ENCODE peak calls at places on chromosomes 5 and 9, in eight cellular contexts. L is Peyer's patch; W is colonic mucosa; Y is lower lobe of right lung; G is left ventricle myocardium inferior; R is GM23338; V is prostate gland; U is CD4-positive, alpha-beta T cell. O is an unnamed sample.

GRCh38 chr5:32539981-32540380 is 45.4 kb upstream of the SUB1 start:
- DNase-seq in L (no peak), W (no peak), Y (no peak), G (no peak), R (no peak), V (no peak), U (no peak), O (no peak)

GRCh38 chr9:108113579-108113978 is 624.0 kb upstream of the KLF4 start:
- DNase-seq in L (no peak), W (no peak), Y (no peak), G (no peak), R (no peak), V (no peak), U (no peak), O (no peak)

GRCh38 chr5:33319841-33320240 is 120.9 kb upstream of the TARS1 start:
- DNase-seq in L (no peak), W (no peak), Y (no peak), G (no peak), R (no peak), V (no peak), U (no peak), O (no peak)

GRCh38 chr5:17216974-17217325 is 481 bp upstream of the BASP1 start:
- DNase-seq in L (peak; percentile 44), W (no peak), Y (peak; percentile 56), G (no peak), R (peak; percentile 74), V (peak; percentile 36), U (no peak), O (peak; percentile 31)

GRCh38 chr5:15695171-15695676 is 195.2 kb downstream of the FBXL7 start:
- DNase-seq in L (no peak), W (no peak), Y (no peak), G (no peak), R (no peak), V (no peak), U (no peak), O (no peak)

GRCh38 chr5:118921946-118922345 is 66.4 kb downstream of the DTWD2 start:
- DNase-seq in L (no peak), W (no peak), Y (no peak), G (no peak), R (no peak), V (no peak), U (no peak), O (no peak)

GRCh38 chr5:55469838-55470237 is 64.9 kb downstream of the PLPP1 start:
- DNase-seq in L (no peak), W (no peak), Y (no peak), G (no peak), R (no peak), V (no peak), U (no peak), O (no peak)

GRCh38 chr5:24703934-24704333 is 59.2 kb upstream of the CDH10 start:
- DNase-seq in L (no peak), W (no peak), Y (no peak), G (no peak), R (no peak), V (no peak), U (no peak), O (no peak)

GRCh38 chr5:100761192-100761591 is 141.9 kb downstream of the ST8SIA4 start:
- DNase-seq in L (no peak), W (no peak), Y (no peak), G (no peak), R (no peak), V (no peak), U (no peak), O (no peak)

DNA sequence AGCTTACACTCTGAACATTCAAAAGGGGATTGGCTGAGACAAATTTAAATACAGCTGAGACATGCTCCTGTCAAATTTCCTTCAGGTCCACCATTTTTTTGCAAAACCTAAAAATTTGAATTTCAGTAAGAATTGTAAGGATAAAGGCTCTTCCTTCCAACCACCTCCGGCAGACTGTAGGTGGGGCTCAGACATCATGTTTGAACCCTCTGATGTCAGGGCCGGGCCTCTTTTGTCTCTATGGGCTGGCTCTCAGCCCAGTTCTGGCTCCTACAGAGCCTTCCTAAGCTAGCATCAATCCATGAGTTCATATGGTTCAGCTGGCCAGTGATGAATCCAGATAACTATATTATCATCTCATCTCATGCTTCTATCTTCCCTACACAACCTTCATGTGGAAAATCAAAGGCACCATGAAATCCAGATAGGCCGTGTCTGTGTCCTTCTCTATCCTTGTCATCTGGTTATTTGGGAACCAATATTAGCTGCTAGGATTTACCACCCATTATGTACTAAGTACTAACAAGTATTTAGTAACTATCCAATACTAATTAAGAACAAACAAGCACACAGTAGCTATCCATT is 44.2 kb downstream of the NIPSNAP3B start:
- DNase-seq in L (no peak), W (no peak), Y (no peak), G (no peak), R (peak; percentile 71), V (no peak), U (no peak), O (peak; percentile 25)
- H3K27ac ChIP-seq in L (no peak overlapping the region), W (no peak overlapping the region), Y (no peak overlapping the region), G (no peak overlapping the region), R (no peak overlapping the region), V (no peak overlapping the region), U (no peak overlapping the region), O (no peak overlapping the region)

GRCh38 chr9:10855847-10856246 is 243.0 kb upstream of the PTPRD start:
- DNase-seq in L (no peak), W (no peak), Y (no peak), G (no peak), R (peak; percentile 76), V (no peak), U (no peak), O (peak; percentile 9)
- TF ChIP-seq CTCF in L (no peak), W (no peak), Y (no peak), G (no peak), R (peak; percentile 85), V (peak; percentile 8), U (no peak), O (peak; percentile 17)

GRCh38 chr5:96903300-96903699 is 27.0 kb downstream of the ERAP2 start:
- DNase-seq in L (no peak), W (no peak), Y (no peak), G (no peak), R (no peak), V (no peak), U (no peak), O (no peak)
- H3K27ac ChIP-seq in L (no peak overlapping the region), W (no peak overlapping the region), Y (no peak overlapping the region), G (no peak overlapping the region), R (no peak overlapping the region), V (no peak overlapping the region), U (no peak overlapping the region), O (no peak overlapping the region)

DNA sequence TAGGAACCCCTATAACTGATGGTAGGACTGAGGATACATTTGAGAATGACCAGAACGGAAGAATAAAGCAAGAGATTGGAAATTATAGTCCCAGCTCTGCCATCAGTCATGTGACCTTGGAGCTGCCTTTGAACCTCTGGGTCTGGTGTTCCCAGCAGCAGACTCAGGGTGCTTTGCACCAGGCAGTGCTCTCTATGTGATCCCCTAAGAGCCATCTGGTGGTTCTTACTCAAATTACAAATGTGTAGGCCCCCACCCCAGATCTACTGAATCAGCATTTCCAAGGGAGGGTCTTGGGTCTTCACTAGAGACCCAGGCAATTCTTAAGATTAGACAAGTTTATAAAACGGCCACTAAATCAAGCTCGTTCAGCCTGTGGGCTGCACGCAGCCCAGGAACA is 40.2 kb upstream of the PRDM12 start:
- DNase-seq in L (no peak), W (no peak), Y (no peak), G (no peak), R (no peak), V (no peak), U (no peak), O (no peak)
- TF ChIP-seq CTCF in L (no peak), W (no peak), Y (no peak), G (no peak), R (no peak), V (no peak), U (no peak), O (no peak)

GRCh38 chr9:137021979-137022619 is 5.9 kb downstream of the ABCA2 start:
- DNase-seq in L (peak; percentile 38), W (peak; percentile 98), Y (peak; percentile 73), G (no peak), R (peak; percentile 98), V (no peak), U (peak; percentile 57), O (peak; percentile 95)

GRCh38 chr9:137022620-137023008 is 5.4 kb downstream of the ABCA2 start:
- DNase-seq in L (no peak), W (no peak), Y (no peak), G (no peak), R (no peak), V (no peak), U (no peak), O (no peak)

GRCh38 chr9:137023583-137023991 is 4.5 kb downstream of the ABCA2 start:
- DNase-seq in L (no peak), W (no peak), Y (no peak), G (no peak), R (no peak), V (no peak), U (no peak), O (no peak)

GRCh38 chr9:137021574-137021978 is 6.5 kb downstream of the ABCA2 start:
- DNase-seq in L (no peak), W (peak; percentile 57), Y (no peak), G (no peak), R (no peak), V (no peak), U (no peak), O (no peak)

DNA sequence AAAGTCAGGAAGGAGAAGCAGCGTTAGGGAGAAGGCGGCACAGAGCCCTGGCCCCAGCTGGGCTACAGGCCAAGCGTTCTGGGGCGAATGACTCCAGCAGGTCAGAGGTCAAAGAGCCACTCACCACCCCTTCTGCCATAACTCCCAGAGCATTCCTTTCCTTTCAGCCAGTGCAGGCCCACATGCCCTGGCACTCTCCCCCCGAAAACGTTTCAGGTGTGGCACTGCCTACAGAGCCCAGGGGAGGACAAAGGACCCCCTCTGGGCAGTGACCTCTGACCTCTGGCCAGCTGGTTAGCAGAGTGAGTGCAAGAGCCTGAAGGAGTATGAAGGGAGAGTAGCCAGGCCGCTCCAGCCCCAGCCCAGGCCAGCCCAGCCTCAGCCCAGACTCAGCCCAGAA is 4.9 kb downstream of the ABCA2 start:
- DNase-seq in L (no peak), W (no peak), Y (no peak), G (no peak), R (no peak), V (no peak), U (no peak), O (no peak)
- H3K27ac ChIP-seq in L (no peak overlapping the region), W (no peak overlapping the region), Y (no peak overlapping the region), G (no peak overlapping the region), R (no peak overlapping the region), V (no peak overlapping the region), U (no peak overlapping the region), O (peak overlapping the region; percentile 81)

GRCh38 chr9:114025196-114025753 is 52.8 kb downstream of the AMBP start:
- DNase-seq in L (no peak), W (peak; percentile 15), Y (no peak), G (no peak), R (peak; percentile 28), V (no peak), U (no peak), O (no peak)
- TF ChIP-seq CTCF in L (no peak), W (no peak), Y (no peak), G (no peak), R (no peak), V (no peak), U (no peak), O (no peak)

DNA sequence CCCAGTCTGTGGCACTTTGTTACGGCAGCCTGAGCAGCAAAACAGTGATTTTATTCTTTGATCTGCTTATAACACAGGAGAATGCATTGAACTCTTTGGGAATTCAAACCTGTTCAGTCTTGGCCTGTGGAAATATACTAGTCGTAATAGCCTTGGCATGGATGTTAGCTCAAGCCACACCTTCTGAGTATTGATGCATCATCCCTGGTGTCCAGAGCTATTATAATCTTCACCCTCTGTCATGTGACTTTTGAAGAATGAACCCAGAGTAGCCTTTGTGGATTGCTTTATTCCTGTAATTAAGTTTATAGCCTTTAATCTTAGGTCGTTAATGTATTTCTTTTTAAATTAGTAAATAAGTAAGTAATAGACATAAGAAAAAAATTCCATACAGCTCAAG is 50.9 kb upstream of the TEX48 start:
- DNase-seq in L (no peak), W (no peak), Y (no peak), G (no peak), R (no peak), V (no peak), U (no peak), O (peak; percentile 96)
- H3K27ac ChIP-seq in L (no peak overlapping the region), W (no peak overlapping the region), Y (no peak overlapping the region), G (no peak overlapping the region), R (no peak overlapping the region), V (no peak overlapping the region), U (no peak overlapping the region), O (peak overlapping the region; percentile 94)

O was measured in RWPE1.